ENCODE peak calls at places on chromosomes 13 and 19, in eight cellular contexts. One of them, this sample, is unnamed.

GRCh38 chr19:42113641-42114348 is 18.5 kb downstream of the POU2F2 start:
- DNase-seq in neural progenitor cell: no peak
- DNase-seq in PC-3: peak
- DNase-seq in lower lobe of right lung: no peak
- DNase-seq in tibial artery: peak
- DNase-seq in H1: peak
- DNase-seq in fibroblast of lung: peak
- DNase-seq in body of pancreas: no peak
- DNase-seq in this sample: peak

GRCh38 chr13:95505265-95505664 is 47.3 kb upstream of the CLDN10 start:
- DNase-seq in lower lobe of right lung: no peak
- DNase-seq in tibial artery: no peak
- DNase-seq in H1: no peak
- DNase-seq in body of pancreas: peak
- DNase-seq in PC-3: peak
- DNase-seq in neural progenitor cell: peak
- DNase-seq in fibroblast of lung: no peak
- DNase-seq in this sample: no peak

GRCh38 chr19:30390356-30390988 is 18.3 kb downstream of the ZNF536 start:
- DNase-seq in H1: no peak
- DNase-seq in body of pancreas: no peak
- DNase-seq in neural progenitor cell: no peak
- DNase-seq in lower lobe of right lung: no peak
- DNase-seq in fibroblast of lung: no peak
- DNase-seq in tibial artery: no peak
- DNase-seq in PC-3: no peak
- DNase-seq in this sample: no peak

GRCh38 chr13:66492479-66492878 is 737.7 kb downstream of the PCDH9 start:
- DNase-seq in fibroblast of lung: no peak
- DNase-seq in lower lobe of right lung: no peak
- DNase-seq in H1: no peak
- DNase-seq in body of pancreas: no peak
- DNase-seq in neural progenitor cell: peak
- DNase-seq in tibial artery: no peak
- DNase-seq in PC-3: peak
- DNase-seq in this sample: no peak

GRCh38 chr19:3057275-3057714 is 5.0 kb downstream of the TLE5 start:
- DNase-seq in lower lobe of right lung: peak
- DNase-seq in tibial artery: peak
- DNase-seq in neural progenitor cell: no peak
- DNase-seq in fibroblast of lung: peak
- DNase-seq in body of pancreas: peak
- DNase-seq in PC-3: peak
- DNase-seq in H1: no peak
- DNase-seq in this sample: no peak

GRCh38 chr13:50599046-50599445 is 244.4 kb downstream of the DLEU7 start:
- DNase-seq in fibroblast of lung: no peak
- DNase-seq in tibial artery: no peak
- DNase-seq in body of pancreas: no peak
- DNase-seq in neural progenitor cell: no peak
- DNase-seq in lower lobe of right lung: no peak
- DNase-seq in H1: no peak
- DNase-seq in PC-3: no peak
- DNase-seq in this sample: no peak

GRCh38 chr19:15507068-15508034 is 974 bp upstream of the CYP4F22 start:
- DNase-seq in PC-3: no peak
- DNase-seq in fibroblast of lung: no peak
- DNase-seq in body of pancreas: no peak
- DNase-seq in H1: no peak
- DNase-seq in lower lobe of right lung: no peak
- DNase-seq in neural progenitor cell: no peak
- DNase-seq in tibial artery: no peak
- DNase-seq in this sample: no peak

GRCh38 chr19:19064811-19065745 is 1.3 kb downstream of the SLC25A42 start:
- DNase-seq in body of pancreas: peak
- DNase-seq in PC-3: peak
- DNase-seq in fibroblast of lung: no peak
- DNase-seq in neural progenitor cell: no peak
- DNase-seq in tibial artery: no peak
- DNase-seq in H1: no peak
- DNase-seq in lower lobe of right lung: no peak
- DNase-seq in this sample: no peak

GRCh38 chr19:54189020-54189667 is at the start of gene MBOAT7:
- DNase-seq in H1: no peak
- DNase-seq in fibroblast of lung: no peak
- DNase-seq in neural progenitor cell: no peak
- DNase-seq in tibial artery: no peak
- DNase-seq in lower lobe of right lung: no peak
- DNase-seq in body of pancreas: no peak
- DNase-seq in PC-3: no peak
- DNase-seq in this sample: no peak

GRCh38 chr13:51714663-51715168 is 89.2 kb downstream of the DHRS12 start:
- DNase-seq in neural progenitor cell: no peak
- DNase-seq in H1: no peak
- DNase-seq in fibroblast of lung: peak
- DNase-seq in tibial artery: no peak
- DNase-seq in body of pancreas: no peak
- DNase-seq in PC-3: peak
- DNase-seq in lower lobe of right lung: no peak
- DNase-seq in this sample: peak

GRCh38 chr19:16301999-16302694 is 22.5 kb upstream of the KLF2 start:
- DNase-seq in PC-3: peak
- DNase-seq in neural progenitor cell: no peak
- DNase-seq in H1: no peak
- DNase-seq in body of pancreas: no peak
- DNase-seq in tibial artery: no peak
- DNase-seq in lower lobe of right lung: no peak
- DNase-seq in fibroblast of lung: peak
- DNase-seq in this sample: no peak

GRCh38 chr13:59641758-59642157 is 522.0 kb downstream of the DIAPH3 start:
- DNase-seq in body of pancreas: no peak
- DNase-seq in lower lobe of right lung: no peak
- DNase-seq in fibroblast of lung: peak
- DNase-seq in PC-3: no peak
- DNase-seq in tibial artery: no peak
- DNase-seq in neural progenitor cell: no peak
- DNase-seq in H1: no peak
- DNase-seq in this sample: no peak

GRCh38 chr19:906480-906879 is 6.5 kb downstream of the R3HDM4 start:
- DNase-seq in H1: no peak
- DNase-seq in lower lobe of right lung: no peak
- DNase-seq in tibial artery: no peak
- DNase-seq in PC-3: no peak
- DNase-seq in body of pancreas: no peak
- DNase-seq in fibroblast of lung: no peak
- DNase-seq in neural progenitor cell: no peak
- DNase-seq in this sample: no peak

GRCh38 chr19:17073869-17074627 is 1.2 kb downstream of the HAUS8 start:
- DNase-seq in tibial artery: no peak
- DNase-seq in body of pancreas: no peak
- DNase-seq in PC-3: no peak
- DNase-seq in fibroblast of lung: no peak
- DNase-seq in neural progenitor cell: no peak
- DNase-seq in lower lobe of right lung: no peak
- DNase-seq in H1: no peak
- DNase-seq in this sample: no peak

GRCh38 chr13:99677388-99677951 is 176.2 kb downstream of the TM9SF2 start:
- DNase-seq in lower lobe of right lung: no peak
- DNase-seq in fibroblast of lung: peak
- DNase-seq in PC-3: peak
- DNase-seq in H1: no peak
- DNase-seq in tibial artery: no peak
- DNase-seq in body of pancreas: no peak
- DNase-seq in neural progenitor cell: no peak
- DNase-seq in this sample: no peak

GRCh38 chr13:72166102-72166660 is 299.2 kb upstream of the DACH1 start:
- DNase-seq in H1: no peak
- DNase-seq in PC-3: peak
- DNase-seq in neural progenitor cell: no peak
- DNase-seq in lower lobe of right lung: no peak
- DNase-seq in fibroblast of lung: no peak
- DNase-seq in tibial artery: no peak
- DNase-seq in body of pancreas: no peak
- DNase-seq in this sample: no peak

GRCh38 chr19:4172861-4173473 is 9.4 kb downstream of the SIRT6 start:
- DNase-seq in lower lobe of right lung: peak
- DNase-seq in PC-3: peak
- DNase-seq in tibial artery: peak
- DNase-seq in fibroblast of lung: peak
- DNase-seq in body of pancreas: peak
- DNase-seq in H1: no peak
- DNase-seq in neural progenitor cell: peak
- DNase-seq in this sample: peak

GRCh38 chr13:94280357-94280756 is 199.1 kb downstream of the DCT start:
- DNase-seq in fibroblast of lung: no peak
- DNase-seq in H1: no peak
- DNase-seq in lower lobe of right lung: no peak
- DNase-seq in tibial artery: no peak
- DNase-seq in PC-3: no peak
- DNase-seq in neural progenitor cell: no peak
- DNase-seq in body of pancreas: no peak
- DNase-seq in this sample: peak

GRCh38 chr13:24923305-24923640 is 159.3 kb downstream of the RNF17 start:
- DNase-seq in lower lobe of right lung: no peak
- DNase-seq in H1: no peak
- DNase-seq in tibial artery: no peak
- DNase-seq in neural progenitor cell: no peak
- DNase-seq in PC-3: peak
- DNase-seq in fibroblast of lung: peak
- DNase-seq in body of pancreas: no peak
- DNase-seq in this sample: peak

GRCh38 chr13:109844396-109844795 is 58.0 kb upstream of the IRS2 start:
- DNase-seq in body of pancreas: peak
- DNase-seq in PC-3: peak
- DNase-seq in tibial artery: no peak
- DNase-seq in neural progenitor cell: no peak
- DNase-seq in H1: no peak
- DNase-seq in fibroblast of lung: peak
- DNase-seq in lower lobe of right lung: no peak
- DNase-seq in this sample: no peak

GRCh38 chr19:10920781-10921180 is 7.7 kb downstream of the YIPF2 start:
- DNase-seq in H1: no peak
- DNase-seq in PC-3: no peak
- DNase-seq in neural progenitor cell: no peak
- DNase-seq in lower lobe of right lung: no peak
- DNase-seq in body of pancreas: no peak
- DNase-seq in tibial artery: no peak
- DNase-seq in fibroblast of lung: no peak
- DNase-seq in this sample: no peak

GRCh38 chr19:10037809-10038208 is 24.5 kb downstream of the RDH8 start:
- DNase-seq in body of pancreas: peak
- DNase-seq in neural progenitor cell: no peak
- DNase-seq in PC-3: no peak
- DNase-seq in tibial artery: no peak
- DNase-seq in fibroblast of lung: no peak
- DNase-seq in lower lobe of right lung: no peak
- DNase-seq in H1: no peak
- DNase-seq in this sample: no peak

GRCh38 chr19:3409346-3410064 is 43.1 kb downstream of the NFIC start:
- DNase-seq in fibroblast of lung: no peak
- DNase-seq in H1: no peak
- DNase-seq in neural progenitor cell: no peak
- DNase-seq in PC-3: no peak
- DNase-seq in body of pancreas: peak
- DNase-seq in tibial artery: no peak
- DNase-seq in lower lobe of right lung: peak
- DNase-seq in this sample: no peak

GRCh38 chr19:47729799-47730520 is 15.4 kb upstream of the NOP53 start:
- DNase-seq in lower lobe of right lung: peak
- DNase-seq in neural progenitor cell: peak
- DNase-seq in body of pancreas: peak
- DNase-seq in fibroblast of lung: no peak
- DNase-seq in tibial artery: peak
- DNase-seq in PC-3: peak
- DNase-seq in H1: no peak
- DNase-seq in this sample: no peak

GRCh38 chr19:4134351-4134750 is 10.4 kb upstream of the MAP2K2 start:
- DNase-seq in H1: no peak
- DNase-seq in tibial artery: no peak
- DNase-seq in fibroblast of lung: no peak
- DNase-seq in lower lobe of right lung: no peak
- DNase-seq in PC-3: no peak
- DNase-seq in neural progenitor cell: no peak
- DNase-seq in body of pancreas: no peak
- DNase-seq in this sample: no peak

GRCh38 chr19:34193876-34194275 is 21.6 kb downstream of the LSM14A start:
- DNase-seq in H1: no peak
- DNase-seq in PC-3: no peak
- DNase-seq in lower lobe of right lung: no peak
- DNase-seq in neural progenitor cell: no peak
- DNase-seq in body of pancreas: no peak
- DNase-seq in fibroblast of lung: no peak
- DNase-seq in tibial artery: no peak
- DNase-seq in this sample: no peak
- H3K27ac ChIP-seq in H1: no peak
- H3K27ac ChIP-seq in PC-3: no peak
- H3K27ac ChIP-seq in lower lobe of right lung: no peak
- H3K27ac ChIP-seq in neural progenitor cell: peak
- H3K27ac ChIP-seq in body of pancreas: no peak
- H3K27ac ChIP-seq in fibroblast of lung: no peak
- H3K27ac ChIP-seq in tibial artery: no peak
- H3K27ac ChIP-seq in this sample: no peak

GRCh38 chr13:49214917-49215376 is 5.2 kb upstream of the MLNR start:
- DNase-seq in PC-3: peak
- DNase-seq in body of pancreas: peak
- DNase-seq in fibroblast of lung: no peak
- DNase-seq in H1: no peak
- DNase-seq in lower lobe of right lung: peak
- DNase-seq in neural progenitor cell: no peak
- DNase-seq in tibial artery: peak
- DNase-seq in this sample: no peak
- TF ChIP-seq CTCF in PC-3: no peak
- TF ChIP-seq CTCF in body of pancreas: peak
- TF ChIP-seq CTCF in fibroblast of lung: no peak
- TF ChIP-seq CTCF in H1: peak
- TF ChIP-seq CTCF in lower lobe of right lung: peak
- TF ChIP-seq CTCF in neural progenitor cell: no peak
- TF ChIP-seq CTCF in tibial artery: no peak
- TF ChIP-seq CTCF in this sample: peak

DNA sequence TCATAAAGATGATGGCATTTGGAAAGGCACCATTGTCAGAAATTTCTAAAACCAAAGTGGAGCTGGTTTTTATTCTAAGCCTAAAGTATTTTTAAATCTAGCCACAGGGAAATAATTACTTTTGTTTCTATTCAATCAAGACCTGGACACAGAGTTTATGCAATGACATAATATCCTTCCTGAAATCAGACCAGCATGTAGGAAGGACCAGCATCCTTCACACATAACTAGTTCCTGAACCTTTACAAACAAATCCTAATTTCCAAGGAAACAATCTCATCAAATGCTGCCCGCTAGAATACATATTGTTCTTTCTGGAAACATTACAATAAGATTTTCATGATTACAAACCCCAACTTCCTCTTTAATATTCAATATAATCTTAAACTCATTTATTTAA is 1.5 kb downstream of the STARD13 start:
- DNase-seq in lower lobe of right lung: no peak
- DNase-seq in body of pancreas: no peak
- DNase-seq in H1: no peak
- DNase-seq in tibial artery: no peak
- DNase-seq in neural progenitor cell: no peak
- DNase-seq in fibroblast of lung: no peak
- DNase-seq in PC-3: no peak
- DNase-seq in this sample: peak
- H3K27ac ChIP-seq in lower lobe of right lung: peak
- H3K27ac ChIP-seq in body of pancreas: no peak
- H3K27ac ChIP-seq in H1: no peak
- H3K27ac ChIP-seq in tibial artery: peak
- H3K27ac ChIP-seq in neural progenitor cell: no peak
- H3K27ac ChIP-seq in fibroblast of lung: peak
- H3K27ac ChIP-seq in PC-3: peak
- H3K27ac ChIP-seq in this sample: peak

GRCh38 chr19:45403781-45404556 is 900 bp downstream of the PPP1R13L start:
- DNase-seq in H1: no peak
- DNase-seq in fibroblast of lung: no peak
- DNase-seq in lower lobe of right lung: peak
- DNase-seq in body of pancreas: peak
- DNase-seq in PC-3: peak
- DNase-seq in tibial artery: peak
- DNase-seq in neural progenitor cell: peak
- DNase-seq in this sample: peak
- TF ChIP-seq CTCF in H1: peak
- TF ChIP-seq CTCF in fibroblast of lung: peak
- TF ChIP-seq CTCF in lower lobe of right lung: peak
- TF ChIP-seq CTCF in body of pancreas: peak
- TF ChIP-seq CTCF in PC-3: peak
- TF ChIP-seq CTCF in tibial artery: peak
- TF ChIP-seq CTCF in neural progenitor cell: peak
- TF ChIP-seq CTCF in this sample: peak